ENCODE peak calls at places on chromosomes 4 and X, in four cellular contexts. X is ovary; B is transverse colon; G is effector memory CD4-positive, alpha-beta T cell. L is an unnamed sample.
A peak's percentile ranks its signal among the peaks of the same experiment; 100 is the strongest.

GRCh38 chrX:103446665-103447302 is 70.4 kb downstream of the BEX3 start:
- DNase-seq in G (no peak), B (no peak), X (no peak), L (peak; percentile 30)

GRCh38 chr4:25421819-25422511 is 44.9 kb downstream of the ANAPC4 start:
- DNase-seq in B (peak; percentile 18), G (no peak), X (no peak), L (no peak)

GRCh38 chr4:145389566-145389965 is 92.1 kb upstream of the SMAD1 start:
- DNase-seq in B (no peak), G (no peak), X (no peak), L (no peak)

GRCh38 chr4:2400841-2401609 is 17.4 kb downstream of the ZFYVE28 start:
- DNase-seq in G (no peak), X (no peak), B (no peak), L (no peak)

GRCh38 chrX:11435568-11435967 is 142.4 kb downstream of the AMELX start:
- DNase-seq in G (no peak), B (no peak), X (no peak), L (no peak)

GRCh38 chr4:74097631-74098550 is 1.1 kb downstream of the CXCL2 start:
- DNase-seq in X (no peak), B (peak; percentile 21), G (no peak), L (no peak)

GRCh38 chr4:161714022-161714751 is 449.6 kb downstream of the FSTL5 start:
- DNase-seq in B (no peak), X (no peak), G (no peak), L (no peak)

GRCh38 chr4:109406337-109406931 is 27.2 kb upstream of the SEC24B start:
- DNase-seq in G (no peak), X (no peak), B (no peak), L (peak; percentile 33)

GRCh38 chrX:107205770-107206696 is at the start of the genes DNAAF6 and NUP62CL:
- DNase-seq in B (peak; percentile 72), G (peak; percentile 53), X (peak; percentile 52), L (peak; percentile 86)

GRCh38 chrX:153375571-153375970 is 25.6 kb downstream of the PNMA6E start:
- DNase-seq in B (no peak), G (no peak), X (no peak), L (peak; percentile 46)

GRCh38 chr4:2472187-2472586 is 3.3 kb downstream of the RNF4 start:
- DNase-seq in G (no peak), B (no peak), X (no peak), L (no peak)

GRCh38 chr4:168632246-168632832 is 135.5 kb downstream of the PALLD start:
- DNase-seq in B (no peak), X (no peak), G (no peak), L (no peak)

GRCh38 chrX:15686818-15687685 is 22.4 kb upstream of the CLTRN start:
- DNase-seq in B (peak; percentile 60), G (peak; percentile 23), X (peak; percentile 40), L (peak; percentile 45)

GRCh38 chrX:114582264-114582632 is 1.6 kb upstream of the HTR2C start:
- DNase-seq in B (no peak), X (no peak), G (no peak), L (no peak)

GRCh38 chr4:105126311-105127153 is 20.1 kb upstream of the TET2 start:
- DNase-seq in B (no peak), G (no peak), X (no peak), L (no peak)

DNA sequence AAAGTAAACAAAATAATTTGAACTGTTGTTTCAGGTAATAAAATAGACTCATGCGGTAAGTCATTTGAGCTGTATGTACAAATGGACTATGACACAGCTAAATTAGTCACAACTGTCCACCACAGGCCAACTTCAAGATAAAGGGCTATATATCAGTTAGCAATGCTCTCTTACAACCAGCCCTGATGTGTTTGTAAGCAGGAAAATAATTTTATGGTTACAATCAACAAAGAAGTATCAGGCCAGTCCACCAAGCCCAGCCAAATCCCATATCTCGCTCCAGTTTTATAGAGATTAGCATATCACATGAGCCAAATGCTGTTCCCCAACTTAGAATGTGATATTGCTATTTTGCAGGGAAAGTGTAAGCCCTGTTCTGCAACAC is 511 bp upstream of the DUSP21 start:
- DNase-seq in X (no peak), G (no peak), B (no peak), L (no peak)
- H3K4me3 ChIP-seq in X (no peak overlapping the region), G (no peak overlapping the region), B (no peak overlapping the region), L (no peak overlapping the region)

GRCh38 chrX:78042601-78043000 is 61.4 kb upstream of the PGK1 start:
- DNase-seq in G (no peak), B (no peak), X (no peak), L (no peak)

GRCh38 chrX:78048036-78048435 is 56.0 kb upstream of the PGK1 start:
- DNase-seq in G (no peak), X (no peak), B (no peak), L (no peak)

GRCh38 chrX:78046362-78046761 is 57.7 kb upstream of the PGK1 start:
- DNase-seq in G (no peak), X (no peak), B (no peak), L (no peak)
- H3K4me1 ChIP-seq in G (no peaks in the 10 kb centered on the region), X (no peaks in the 10 kb centered on the region), B (no peaks in the 10 kb centered on the region), L (no peaks in the 10 kb centered on the region)

DNA sequence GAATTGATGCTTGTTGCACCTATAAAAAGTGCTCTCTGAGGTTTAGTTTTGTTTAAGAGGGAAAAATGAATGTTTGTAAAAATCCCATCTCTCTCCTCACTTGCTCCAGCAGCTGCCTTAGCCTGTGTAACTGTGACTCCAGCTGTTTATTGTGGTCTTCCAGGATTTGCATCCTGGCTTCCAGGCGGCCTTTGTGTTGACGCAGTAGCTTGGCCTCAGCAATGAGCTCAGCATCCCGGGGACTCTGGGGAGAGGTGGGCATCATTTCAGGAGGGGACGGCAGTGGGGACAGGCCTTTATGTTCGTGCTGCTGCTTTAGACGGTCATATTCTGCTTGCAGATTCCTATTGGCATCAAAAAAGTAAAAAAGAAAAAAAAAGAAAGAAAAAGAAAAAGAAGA is 75.3 kb upstream of the FTHL17 start:
- DNase-seq in G (no peak), B (no peak), X (no peak), L (no peak)
- H3K4me3 ChIP-seq in G (no peak overlapping the region), B (no peak overlapping the region), X (no peak overlapping the region), L (no peak overlapping the region)

GRCh38 chr4:185265942-185266341 is 56.5 kb downstream of the SNX25 start:
- DNase-seq in G (no peak), B (no peak), X (no peak), L (no peak)
- H3K4me1 ChIP-seq in G (peaks cover 4% of the 10 kb centered on the region), B (peaks cover 11% of the 10 kb centered on the region), X (no peaks in the 10 kb centered on the region), L (peaks cover 11% of the 10 kb centered on the region)

DNA sequence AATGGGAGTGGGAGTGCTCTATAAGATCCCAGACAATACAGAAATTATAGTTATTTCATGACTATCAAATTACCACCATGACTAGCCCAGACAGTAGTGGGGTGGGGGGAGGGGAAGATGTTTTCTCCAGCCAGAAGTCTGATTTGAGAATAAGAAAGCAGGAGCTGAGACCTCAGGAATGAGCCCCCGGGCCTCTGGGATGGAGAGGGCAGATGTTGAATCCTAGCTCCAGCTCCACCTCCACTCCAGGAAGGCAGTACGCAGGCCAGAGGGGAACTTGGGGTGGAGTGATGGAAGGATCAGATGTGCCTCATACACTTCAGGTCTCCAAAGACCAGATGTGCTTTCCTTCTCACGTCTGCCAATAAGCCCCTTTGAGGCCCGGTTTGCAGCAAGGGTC is 28.0 kb downstream of the STARD8 start:
- DNase-seq in B (no peak), X (no peak), G (no peak), L (no peak)
- H3K4me3 ChIP-seq in B (no peak overlapping the region), X (no peak overlapping the region), G (no peak overlapping the region), L (no peak overlapping the region)